ENCODE peak calls at places on chromosomes 11 and 22, in ten cellular contexts. Y is kidney tubule cell; A is T-cell; W is activated CD8-positive, alpha-beta T cell treated with anti-CD3 and anti-CD28 coated beads for 36 hours; C is DMS153; L is stimulated activated CD8-positive, alpha-beta memory T cell treated with anti-CD3 and anti-CD28 coated beads, Interleukin-4, amount 100 ng/mL, for 24 hours; B is RPMI8226; G is GM06990; Q is stromal cell of bone marrow; Z is stimulated activated CD4-positive, alpha-beta T cell treated with anti-CD3 and anti-CD28 coated beads, Interleukin-2, amount 100 ng/mL, for 48 hours. V is an unnamed sample.

GRCh38 chr11:39990413-39990812 is 1469.0 kb downstream of the LRRC4C start:
- DNase-seq in L (no peak), Q (no peak), B (no peak), Y (peak; percentile 37), Z (no peak), G (no peak), W (no peak), C (no peak), A (no peak), V (no peak)

GRCh38 chr11:6817668-6818067 is 18.2 kb upstream of the OR6A2 start:
- DNase-seq in Q (no peak), B (no peak), C (no peak), A (no peak), G (no peak), Z (no peak), L (no peak), W (no peak), Y (no peak), V (no peak)

GRCh38 chr11:7020183-7020917 is at the start of the genes NLRP14 and ZNF214:
- DNase-seq in W (no peak), C (peak; percentile 73), A (no peak), Q (peak; percentile 92), L (no peak), Y (peak; percentile 92), G (peak; percentile 50), Z (no peak), B (no peak), V (peak; percentile 90)

GRCh38 chr22:50286275-50286674 is 16.1 kb upstream of the MAPK11 start:
- DNase-seq in W (no peak), B (no peak), A (no peak), Z (no peak), G (no peak), Q (no peak), Y (no peak), L (no peak), C (no peak), V (no peak)

GRCh38 chr11:66936326-66936725 is 21.9 kb downstream of the PC start:
- DNase-seq in W (no peak), Z (no peak), C (no peak), Y (no peak), Q (no peak), A (no peak), L (no peak), G (no peak), B (no peak), V (peak; percentile 92)

GRCh38 chr22:17373839-17374238 is 4.6 kb downstream of the CECR2 start:
- DNase-seq in A (no peak), C (no peak), Z (no peak), W (no peak), G (no peak), L (no peak), Y (no peak), Q (no peak), B (no peak), V (no peak)

GRCh38 chr22:38314992-38315800 is 2.0 kb downstream of the CSNK1E start:
- DNase-seq in Z (no peak), G (peak; percentile 44), B (peak; percentile 78), C (no peak), A (no peak), Y (no peak), L (no peak), W (peak; percentile 16), Q (no peak), V (no peak)

GRCh38 chr22:23065069-23065451 is 5.3 kb upstream of the GNAZ start:
- DNase-seq in A (no peak), G (no peak), Y (no peak), Z (no peak), Q (no peak), W (no peak), C (no peak), L (no peak), B (no peak), V (no peak)

GRCh38 chr11:22742149-22742548 is 75.7 kb downstream of the GAS2 start:
- DNase-seq in G (no peak), A (no peak), Y (no peak), C (no peak), L (no peak), B (no peak), W (no peak), Q (no peak), Z (no peak), V (no peak)

GRCh38 chr22:22748297-22748743 is 103.9 kb downstream of the GGTLC2 start:
- DNase-seq in C (no peak), Q (peak; percentile 16), Y (peak; percentile 49), A (no peak), W (peak; percentile 70), L (peak; percentile 21), G (no peak), Z (peak; percentile 8), B (peak; percentile 48), V (peak; percentile 44)

GRCh38 chr11:20790622-20791021 is 121.2 kb downstream of the NELL1 start:
- DNase-seq in B (no peak), L (no peak), Z (no peak), Q (no peak), C (no peak), G (no peak), Y (no peak), W (no peak), A (no peak), V (no peak)

GRCh38 chr11:34313099-34313517 is 44.7 kb downstream of the ABTB2 start:
- DNase-seq in Z (no peak), W (peak; percentile 55), C (no peak), Q (no peak), A (no peak), G (peak; percentile 35), B (no peak), L (no peak), Y (no peak), V (no peak)

GRCh38 chr11:100861221-100861620 is 174.1 kb downstream of the ARHGAP42 start:
- DNase-seq in Y (peak; percentile 10), Q (no peak), B (no peak), L (no peak), C (no peak), W (no peak), Z (no peak), A (no peak), G (no peak), V (no peak)

GRCh38 chr22:42313804-42314581 is 43.5 kb upstream of the TCF20 start:
- DNase-seq in G (no peak), W (peak; percentile 58), L (no peak), C (peak; percentile 80), Y (peak; percentile 90), A (peak; percentile 35), Q (no peak), B (peak; percentile 80), Z (no peak), V (peak; percentile 90)

GRCh38 chr11:87859583-87859982 is 315.7 kb downstream of the RAB38 start:
- DNase-seq in Z (no peak), C (no peak), W (no peak), A (no peak), L (no peak), G (no peak), B (peak; percentile 58), Q (no peak), Y (peak; percentile 13), V (no peak)

GRCh38 chr22:43745783-43746356 is 66.2 kb downstream of the EFCAB6 start:
- DNase-seq in G (no peak), B (no peak), W (no peak), Q (no peak), L (no peak), Y (no peak), A (no peak), C (no peak), Z (no peak), V (no peak)

GRCh38 chr11:130486981-130487380 is 38.5 kb downstream of the ADAMTS15 start:
- DNase-seq in Q (no peak), C (no peak), B (no peak), Z (no peak), G (no peak), W (no peak), Y (no peak), L (no peak), A (no peak), V (no peak)

GRCh38 chr11:113894421-113894996 is 10.1 kb upstream of the HTR3B start:
- DNase-seq in Q (no peak), A (no peak), Z (no peak), W (no peak), L (no peak), G (no peak), B (peak; percentile 6), C (no peak), Y (no peak), V (no peak)

GRCh38 chr22:26781062-26781461 is 123.7 kb downstream of the MIAT start:
- DNase-seq in W (no peak), L (no peak), B (no peak), A (no peak), G (no peak), Z (no peak), Q (no peak), Y (no peak), C (no peak), V (no peak)

GRCh38 chr11:96257972-96258951 is 84.7 kb downstream of the MAML2 start:
- DNase-seq in W (peak; percentile 61), G (peak; percentile 40), Z (no peak), L (no peak), Y (peak; percentile 44), C (no peak), B (peak; percentile 73), A (peak; percentile 60), Q (no peak), V (no peak)

GRCh38 chr11:94457118-94458029 is 36.3 kb downstream of the MRE11 start:
- DNase-seq in Y (peak; percentile 77), Q (no peak), W (peak; percentile 5), L (no peak), A (no peak), Z (no peak), G (no peak), B (no peak), C (no peak), V (no peak)

GRCh38 chr22:40680819-40681183 is 1.5 kb downstream of the MCHR1 start:
- DNase-seq in Q (no peak), B (no peak), Z (no peak), W (no peak), Y (no peak), L (no peak), G (no peak), C (no peak), A (no peak), V (no peak)

GRCh38 chr11:126898802-126899201 is 101.8 kb downstream of the KIRREL3 start:
- DNase-seq in A (no peak), G (no peak), L (no peak), W (no peak), Y (no peak), B (no peak), C (no peak), Q (no peak), Z (no peak), V (no peak)

GRCh38 chr11:86695391-86695790 is 23.0 kb upstream of the ME3 start:
- DNase-seq in C (no peak), G (no peak), Q (no peak), W (no peak), Y (no peak), L (no peak), Z (no peak), B (no peak), A (no peak), V (no peak)

GRCh38 chr11:45209904-45210699 is 63.7 kb downstream of the PRDM11 start:
- DNase-seq in W (no peak), B (no peak), C (peak; percentile 73), L (no peak), Y (no peak), Q (no peak), A (no peak), Z (no peak), G (no peak), V (no peak)

GRCh38 chr22:48507595-48508350 is 1319.9 kb downstream of the BRD1 start:
- DNase-seq in Y (no peak), L (no peak), B (no peak), G (no peak), C (no peak), W (no peak), A (no peak), Q (no peak), Z (no peak), V (no peak)

GRCh38 chr11:73295259-73295995 is 12.6 kb upstream of the ARHGEF17 start:
- DNase-seq in Y (peak; percentile 94), G (no peak), Z (peak; percentile 81), A (peak; percentile 33), Q (peak; percentile 89), B (peak; percentile 84), W (peak; percentile 88), L (peak; percentile 62), C (peak; percentile 21), V (peak; percentile 73)

GRCh38 chr11:61923166-61924015 is 6.0 kb upstream of the RAB3IL1 start:
- DNase-seq in Q (no peak), W (no peak), B (peak; percentile 96), Z (no peak), L (no peak), A (no peak), Y (peak; percentile 23), C (no peak), G (no peak), V (peak; percentile 95)